ENCODE peak calls at places on chromosomes 5 and 9, in seven cellular contexts. One of them, this sample, is unnamed.

GRCh38 chr9:104503963-104504362 is at the start of gene OR13F1:
- DNase-seq in MCF 10A: no peak
- DNase-seq in aorta: no peak
- DNase-seq in CD8-positive, alpha-beta T cell: no peak
- DNase-seq in AML-193: no peak
- DNase-seq in SHP77: no peak
- DNase-seq in activated CD8-positive, alpha-beta T cell treated with anti-CD3 and anti-CD28 coated beads for 36 hours: no peak
- DNase-seq in this sample: no peak

GRCh38 chr9:127222388-127223095 is 42.0 kb upstream of the GARNL3 start:
- DNase-seq in MCF 10A: no peak
- DNase-seq in aorta: no peak
- DNase-seq in CD8-positive, alpha-beta T cell: no peak
- DNase-seq in AML-193: no peak
- DNase-seq in SHP77: no peak
- DNase-seq in activated CD8-positive, alpha-beta T cell treated with anti-CD3 and anti-CD28 coated beads for 36 hours: no peak
- DNase-seq in this sample: no peak

GRCh38 chr5:19886123-19886921 is 101.7 kb downstream of the CDH18 start:
- DNase-seq in MCF 10A: peak; percentile 42
- DNase-seq in aorta: no peak
- DNase-seq in CD8-positive, alpha-beta T cell: no peak
- DNase-seq in AML-193: no peak
- DNase-seq in SHP77: peak; percentile 99
- DNase-seq in activated CD8-positive, alpha-beta T cell treated with anti-CD3 and anti-CD28 coated beads for 36 hours: no peak
- DNase-seq in this sample: no peak

GRCh38 chr5:178650214-178650613 is 23.4 kb upstream of the CLK4 start:
- DNase-seq in MCF 10A: no peak
- DNase-seq in aorta: no peak
- DNase-seq in CD8-positive, alpha-beta T cell: no peak
- DNase-seq in AML-193: no peak
- DNase-seq in SHP77: no peak
- DNase-seq in activated CD8-positive, alpha-beta T cell treated with anti-CD3 and anti-CD28 coated beads for 36 hours: no peak
- DNase-seq in this sample: no peak

GRCh38 chr9:37706290-37706689 is 47.3 kb upstream of the TRMT10B start:
- DNase-seq in MCF 10A: no peak
- DNase-seq in aorta: no peak
- DNase-seq in CD8-positive, alpha-beta T cell: no peak
- DNase-seq in AML-193: no peak
- DNase-seq in SHP77: no peak
- DNase-seq in activated CD8-positive, alpha-beta T cell treated with anti-CD3 and anti-CD28 coated beads for 36 hours: no peak
- DNase-seq in this sample: no peak

GRCh38 chr5:72151169-72151568 is 43.9 kb downstream of the MAP1B start:
- DNase-seq in MCF 10A: peak; percentile 45
- DNase-seq in aorta: no peak
- DNase-seq in CD8-positive, alpha-beta T cell: no peak
- DNase-seq in AML-193: no peak
- DNase-seq in SHP77: no peak
- DNase-seq in activated CD8-positive, alpha-beta T cell treated with anti-CD3 and anti-CD28 coated beads for 36 hours: no peak
- DNase-seq in this sample: no peak

GRCh38 chr5:95591490-95591901 is 28.4 kb upstream of the GPR150 start:
- DNase-seq in MCF 10A: peak; percentile 6
- DNase-seq in aorta: no peak
- DNase-seq in CD8-positive, alpha-beta T cell: no peak
- DNase-seq in AML-193: no peak
- DNase-seq in SHP77: no peak
- DNase-seq in activated CD8-positive, alpha-beta T cell treated with anti-CD3 and anti-CD28 coated beads for 36 hours: no peak
- DNase-seq in this sample: no peak

GRCh38 chr5:123047706-123048105 is 11.2 kb upstream of the PPIC start:
- DNase-seq in MCF 10A: no peak
- DNase-seq in aorta: no peak
- DNase-seq in CD8-positive, alpha-beta T cell: no peak
- DNase-seq in AML-193: no peak
- DNase-seq in SHP77: no peak
- DNase-seq in activated CD8-positive, alpha-beta T cell treated with anti-CD3 and anti-CD28 coated beads for 36 hours: no peak
- DNase-seq in this sample: no peak

GRCh38 chr5:163362806-163363788 is 74.3 kb upstream of the CCNG1 start:
- DNase-seq in MCF 10A: no peak
- DNase-seq in aorta: no peak
- DNase-seq in CD8-positive, alpha-beta T cell: no peak
- DNase-seq in AML-193: no peak
- DNase-seq in SHP77: no peak
- DNase-seq in activated CD8-positive, alpha-beta T cell treated with anti-CD3 and anti-CD28 coated beads for 36 hours: no peak
- DNase-seq in this sample: no peak

GRCh38 chr5:79959407-79959806 is 31.7 kb downstream of the MTX3 start:
- DNase-seq in MCF 10A: no peak
- DNase-seq in aorta: no peak
- DNase-seq in CD8-positive, alpha-beta T cell: no peak
- DNase-seq in AML-193: no peak
- DNase-seq in SHP77: no peak
- DNase-seq in activated CD8-positive, alpha-beta T cell treated with anti-CD3 and anti-CD28 coated beads for 36 hours: no peak
- DNase-seq in this sample: no peak

GRCh38 chr5:179486596-179487051 is 63.7 kb upstream of the RUFY1 start:
- DNase-seq in MCF 10A: no peak
- DNase-seq in aorta: no peak
- DNase-seq in CD8-positive, alpha-beta T cell: no peak
- DNase-seq in AML-193: no peak
- DNase-seq in SHP77: peak; percentile 15
- DNase-seq in activated CD8-positive, alpha-beta T cell treated with anti-CD3 and anti-CD28 coated beads for 36 hours: no peak
- DNase-seq in this sample: no peak

GRCh38 chr5:178348356-178349146 is 115.9 kb upstream of the PHYKPL start:
- DNase-seq in MCF 10A: no peak
- DNase-seq in aorta: peak; percentile 21
- DNase-seq in CD8-positive, alpha-beta T cell: no peak
- DNase-seq in AML-193: no peak
- DNase-seq in SHP77: no peak
- DNase-seq in activated CD8-positive, alpha-beta T cell treated with anti-CD3 and anti-CD28 coated beads for 36 hours: no peak
- DNase-seq in this sample: no peak

GRCh38 chr5:141839015-141839513 is 39.1 kb downstream of the PCDH1 start:
- DNase-seq in MCF 10A: no peak
- DNase-seq in aorta: no peak
- DNase-seq in CD8-positive, alpha-beta T cell: no peak
- DNase-seq in AML-193: no peak
- DNase-seq in SHP77: no peak
- DNase-seq in activated CD8-positive, alpha-beta T cell treated with anti-CD3 and anti-CD28 coated beads for 36 hours: no peak
- DNase-seq in this sample: no peak

GRCh38 chr9:33225319-33226152 is 14.4 kb upstream of the SPINK4 start:
- DNase-seq in MCF 10A: peak; percentile 83
- DNase-seq in aorta: no peak
- DNase-seq in CD8-positive, alpha-beta T cell: peak; percentile 77
- DNase-seq in AML-193: peak; percentile 66
- DNase-seq in SHP77: no peak
- DNase-seq in activated CD8-positive, alpha-beta T cell treated with anti-CD3 and anti-CD28 coated beads for 36 hours: peak; percentile 85
- DNase-seq in this sample: peak; percentile 80

GRCh38 chr9:85223506-85224108 is 518.1 kb downstream of the AGTPBP1 start:
- DNase-seq in MCF 10A: peak; percentile 38
- DNase-seq in aorta: no peak
- DNase-seq in CD8-positive, alpha-beta T cell: no peak
- DNase-seq in AML-193: no peak
- DNase-seq in SHP77: no peak
- DNase-seq in activated CD8-positive, alpha-beta T cell treated with anti-CD3 and anti-CD28 coated beads for 36 hours: no peak
- DNase-seq in this sample: no peak

This sample was measured in activated CD4-positive, alpha-beta memory T cell treated with anti-CD3 and anti-CD28 coated beads for 36 hours.